ENCODE peak calls at places on chromosomes 12 and 14, in nine cellular contexts. O is GM23248, Z is GM23338, U is OCI-LY7, F is PC-3, C is SK-N-SH, L is HCT116, Y is hepatocyte, N is neural progenitor cell. R is an unnamed sample.

GRCh38 chr12:4177257-4177656 is 96.3 kb upstream of the CCND2 start:
- DNase-seq in O (no peak), Y (no peak), F (no peak), Z (no peak), L (no peak), N (no peak), C (no peak), U (no peak), R (no peak)

GRCh38 chr14:50318031-50318626 is 6.0 kb downstream of the DMAC2L start:
- DNase-seq in O (peak; percentile 82), C (peak; percentile 47), L (peak; percentile 26), F (peak; percentile 66), U (peak; percentile 13), N (peak; percentile 24), Z (peak; percentile 74), Y (peak; percentile 38), R (no peak)

GRCh38 chr12:129928643-129929042 is 24.8 kb upstream of the TMEM132D start:
- DNase-seq in O (no peak), L (no peak), C (no peak), U (no peak), Z (no peak), N (no peak), Y (no peak), F (no peak), R (no peak)

GRCh38 chr14:64683264-64683663 is 21.0 kb upstream of the PLEKHG3 start:
- DNase-seq in L (no peak), N (peak; percentile 34), Y (no peak), C (no peak), U (no peak), O (no peak), Z (no peak), F (no peak), R (no peak)

GRCh38 chr12:52965337-52965731 is 16.4 kb downstream of the KRT18 start:
- DNase-seq in Y (peak; percentile 57), F (no peak), O (no peak), L (no peak), Z (peak; percentile 76), N (peak; percentile 58), C (peak; percentile 47), U (no peak), R (no peak)

GRCh38 chr14:98181768-98182167 is 1090.2 kb downstream of the BCL11B start:
- DNase-seq in Z (no peak), U (no peak), O (no peak), N (no peak), C (no peak), L (no peak), Y (no peak), F (no peak), R (no peak)

GRCh38 chr12:27285395-27285794 is 41.3 kb downstream of the STK38L start:
- DNase-seq in C (no peak), F (no peak), Z (no peak), U (no peak), Y (no peak), O (peak; percentile 56), N (peak; percentile 10), L (no peak), R (no peak)

GRCh38 chr12:107318804-107319535 is 225.6 kb upstream of the CRY1 start:
- DNase-seq in Y (peak; percentile 42), O (peak; percentile 67), N (peak; percentile 78), C (peak; percentile 65), U (no peak), L (no peak), Z (peak; percentile 60), F (peak; percentile 40), R (no peak)

GRCh38 chr12:82994117-82994516 is 307.4 kb downstream of the TMTC2 start:
- DNase-seq in Y (no peak), N (no peak), C (no peak), Z (no peak), O (no peak), L (no peak), U (no peak), F (no peak), R (no peak)

GRCh38 chr12:108815875-108816594 is 41.3 kb downstream of the SSH1 start:
- DNase-seq in O (peak; percentile 75), U (no peak), F (no peak), Z (no peak), Y (no peak), N (no peak), L (no peak), C (no peak), R (no peak)

DNA sequence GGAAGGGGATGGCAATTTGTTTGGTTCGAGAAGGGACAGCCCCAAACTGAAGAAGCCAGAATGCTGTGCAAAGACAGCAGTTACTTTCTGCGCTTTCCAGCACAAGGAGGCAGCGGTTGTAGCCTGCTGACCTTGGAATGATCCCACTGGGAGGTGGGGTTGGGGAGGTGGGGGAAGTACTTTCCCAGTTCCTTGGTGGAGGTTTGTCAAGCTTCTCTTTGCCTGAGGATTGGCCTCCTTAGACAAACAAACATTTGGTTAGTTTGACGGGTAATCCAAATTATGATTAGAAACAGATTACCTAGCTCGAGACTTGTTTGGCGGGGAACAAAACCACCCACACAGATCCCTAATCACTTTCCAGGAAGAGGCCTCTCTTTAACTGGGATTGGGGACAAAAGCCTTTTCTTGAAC is 79.1 kb upstream of the EGLN3 start:
- DNase-seq in Y (peak; percentile 33), N (peak; percentile 18), C (no peak), Z (peak; percentile 20), O (peak; percentile 38), L (no peak), F (no peak), U (no peak), R (no peak)
- TF ChIP-seq EZH2phosphoT487 in Y (no peak), N (no peak), C (no peak), Z (no peak), O (no peak), L (no peak), F (no peak), U (no peak), R (no peak)

GRCh38 chr14:79352026-79352425 is 859.3 kb downstream of the DIO2 start:
- DNase-seq in Z (no peak), Y (no peak), N (no peak), F (no peak), L (no peak), O (no peak), U (no peak), C (no peak), R (no peak)
- TF ChIP-seq EZH2phosphoT487 in Z (no peak), Y (no peak), N (no peak), F (no peak), L (no peak), O (no peak), U (no peak), C (no peak), R (no peak)

GRCh38 chr12:46400406-46400805 is 27.8 kb upstream of the SLC38A2 start:
- DNase-seq in Z (no peak), C (no peak), Y (no peak), F (no peak), N (no peak), O (peak; percentile 88), L (no peak), U (no peak), R (no peak)
- TF ChIP-seq EZH2phosphoT487 in Z (no peak), C (no peak), Y (no peak), F (no peak), N (no peak), O (no peak), L (no peak), U (no peak), R (no peak)

GRCh38 chr12:106054016-106054415 is 84.7 kb downstream of the NUAK1 start:
- DNase-seq in L (no peak), Y (no peak), C (no peak), O (peak; percentile 50), F (no peak), U (no peak), Z (no peak), N (no peak), R (no peak)
- TF ChIP-seq EZH2phosphoT487 in L (no peak), Y (no peak), C (no peak), O (no peak), F (no peak), U (no peak), Z (no peak), N (no peak), R (no peak)

DNA sequence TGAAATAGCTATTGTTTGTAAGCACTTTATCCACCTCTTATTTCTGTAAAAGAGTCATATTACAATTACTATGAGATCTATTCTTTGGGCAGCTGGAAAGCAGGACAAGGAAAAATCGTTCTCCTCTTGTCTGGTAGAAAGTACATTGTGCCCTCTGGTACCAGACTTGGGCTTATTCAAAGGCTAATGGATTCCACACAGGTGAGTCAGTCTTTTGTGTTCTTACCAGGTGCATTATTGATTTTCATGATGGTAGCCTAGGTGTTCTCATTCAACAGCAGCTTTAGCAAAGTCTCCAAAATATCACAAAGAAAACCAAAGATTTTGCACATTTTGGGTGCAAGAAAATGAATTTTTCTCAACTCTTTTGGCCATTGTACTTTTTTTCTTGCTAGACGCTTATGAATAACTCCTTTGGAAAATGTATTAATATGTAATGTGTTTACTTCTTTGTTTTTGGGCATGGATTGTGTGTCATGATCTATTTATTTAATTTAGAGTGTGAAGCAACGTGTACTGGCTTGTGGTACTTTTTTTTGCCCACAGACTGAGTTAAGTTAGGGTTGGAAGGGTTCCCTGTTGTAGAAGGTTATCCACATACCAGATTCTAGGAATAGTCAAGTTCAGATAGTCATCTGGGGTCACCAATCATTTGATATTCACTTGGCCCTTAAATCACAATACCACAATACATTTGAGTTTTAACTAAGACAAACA is 26.2 kb downstream of the MNAT1 start:
- DNase-seq in F (peak; percentile 94), Z (peak; percentile 89), L (peak; percentile 71), O (no peak), N (no peak), C (no peak), U (no peak), Y (peak; percentile 14), R (no peak)
- TF ChIP-seq EZH2phosphoT487 in F (no peak), Z (no peak), L (no peak), O (no peak), N (no peak), C (no peak), U (no peak), Y (no peak), R (no peak)

GRCh38 chr14:84340938-84341337 is 1189.0 kb upstream of the FLRT2 start:
- DNase-seq in N (no peak), Z (no peak), C (no peak), L (no peak), Y (peak; percentile 8), U (no peak), O (no peak), F (no peak), R (no peak)
- TF ChIP-seq EZH2phosphoT487 in N (no peak), Z (no peak), C (no peak), L (no peak), Y (no peak), U (no peak), O (no peak), F (no peak), R (no peak)

R was measured in MM.1S.